ENCODE peak calls at places on chromosome 6, in ten cellular contexts. M, B, X, U, L, O, P, T, G and E are unnamed samples.

GRCh38 chr6:12246900-12247299 is 43.3 kb upstream of the EDN1 start:
- DNase-seq in M (no peak), B (no peak), X (peak), U (no peak), L (no peak), O (no peak), P (no peak), T (no peak), G (no peak), E (no peak)

GRCh38 chr6:128570439-128571063 is 50.2 kb upstream of the PTPRK start:
- DNase-seq in M (no peak), B (no peak), X (no peak), U (no peak), L (no peak), O (no peak), P (no peak), T (no peak), G (no peak), E (no peak)

GRCh38 chr6:105844275-105844848 is 241.8 kb upstream of the PRDM1 start:
- DNase-seq in M (no peak), B (no peak), X (no peak), U (no peak), L (no peak), O (no peak), P (no peak), T (no peak), G (no peak), E (no peak)

GRCh38 chr6:118356054-118356453 is 192.0 kb upstream of the PLN start:
- DNase-seq in M (no peak), B (no peak), X (no peak), U (no peak), L (peak), O (peak), P (peak), T (no peak), G (no peak), E (no peak)

GRCh38 chr6:20024979-20025378 is 187.3 kb downstream of the MBOAT1 start:
- DNase-seq in M (no peak), B (no peak), X (no peak), U (no peak), L (no peak), O (no peak), P (no peak), T (no peak), G (no peak), E (no peak)

GRCh38 chr6:68575765-68576439 is 59.2 kb upstream of the ADGRB3 start:
- DNase-seq in M (peak), B (no peak), X (no peak), U (no peak), L (no peak), O (no peak), P (no peak), T (peak), G (no peak), E (peak)

GRCh38 chr6:100465701-100466409 is 1.1 kb upstream of the SIM1 start:
- DNase-seq in M (no peak), B (no peak), X (no peak), U (no peak), L (no peak), O (no peak), P (no peak), T (no peak), G (no peak), E (no peak)

GRCh38 chr6:15621203-15622044 is 41.4 kb downstream of the DTNBP1 start:
- DNase-seq in M (no peak), B (peak), X (peak), U (no peak), L (no peak), O (no peak), P (no peak), T (no peak), G (no peak), E (no peak)

GRCh38 chr6:1363729-1364572 is 25.4 kb upstream of the FOXF2 start:
- DNase-seq in M (no peak), B (no peak), X (peak), U (no peak), L (peak), O (peak), P (peak), T (no peak), G (no peak), E (no peak)

GRCh38 chr6:624979-625378 is 31.9 kb downstream of the HUS1B start:
- DNase-seq in M (peak), B (no peak), X (no peak), U (no peak), L (peak), O (peak), P (no peak), T (no peak), G (no peak), E (no peak)

GRCh38 chr6:135180458-135181332 is at the start of gene MYB:
- DNase-seq in M (peak), B (peak), X (peak), U (peak), L (no peak), O (no peak), P (no peak), T (peak), G (peak), E (peak)